ENCODE peak calls at places on chromosomes 13 and 19, in nine cellular contexts. L is immature natural killer cell; N is AG09319; Z is activated gamma-delta T cell treated with Interleukin-2 at 50 U/mL for 16 hours; W is T-helper 1 cell; C is osteocyte; I is tibial artery; E is DMS153; B is stimulated activated CD8-positive, alpha-beta memory T cell treated with anti-CD3 and anti-CD28 coated beads, Interleukin-4, amount 100 ng/mL, for 4 hours. J is an unnamed sample.

GRCh38 chr13:77692746-77693448 is 4.6 kb upstream of the SLAIN1 start:
- DNase-seq in E (no peak), Z (no peak), I (no peak), W (no peak), L (no peak), N (no peak), B (no peak), C (no peak), J (no peak)

GRCh38 chr13:26024558-26024957 is 27.3 kb downstream of the SHISA2 start:
- DNase-seq in Z (no peak), C (no peak), N (no peak), W (no peak), B (no peak), E (no peak), L (no peak), I (no peak), J (no peak)

GRCh38 chr13:25689539-25689938 is 317.8 kb downstream of the ATP8A2 start:
- DNase-seq in W (no peak), I (no peak), Z (no peak), E (no peak), C (no peak), B (no peak), N (no peak), L (no peak), J (no peak)

GRCh38 chr19:53894736-53895135 is 12.7 kb downstream of the PRKCG start:
- DNase-seq in N (no peak), Z (no peak), I (no peak), B (no peak), E (no peak), C (no peak), W (no peak), L (no peak), J (no peak)

GRCh38 chr19:36573948-36574726 is 1.0 kb upstream of the ZNF529 start:
- DNase-seq in N (no peak), I (no peak), C (no peak), W (no peak), L (no peak), Z (no peak), E (no peak), B (no peak), J (no peak)

GRCh38 chr19:45958320-45958719 is 15.3 kb downstream of the NOVA2 start:
- DNase-seq in Z (no peak), L (no peak), E (no peak), W (no peak), B (no peak), I (no peak), C (no peak), N (no peak), J (no peak)

GRCh38 chr13:73828811-73829210 is 305.4 kb downstream of the KLF12 start:
- DNase-seq in Z (no peak), E (no peak), C (no peak), B (no peak), N (no peak), I (no peak), W (no peak), L (no peak), J (no peak)

GRCh38 chr13:98494769-98495168 is 82.1 kb downstream of the STK24 start:
- DNase-seq in B (no peak), E (no peak), N (no peak), I (no peak), W (no peak), L (no peak), Z (no peak), C (no peak), J (no peak)

GRCh38 chr13:112734696-112735547 is 45.1 kb downstream of the ATP11A start:
- DNase-seq in Z (no peak), C (no peak), E (no peak), N (no peak), B (no peak), L (no peak), I (no peak), W (no peak), J (no peak)

GRCh38 chr13:94351292-94352000 is 128.0 kb downstream of the DCT start:
- DNase-seq in E (no peak), L (peak; percentile 5), W (no peak), B (no peak), N (no peak), C (no peak), I (no peak), Z (no peak), J (no peak)

GRCh38 chr13:108922108-108922507 is 292.7 kb downstream of the MYO16 start:
- DNase-seq in E (no peak), B (no peak), I (no peak), N (no peak), Z (no peak), C (no peak), W (no peak), L (no peak), J (no peak)

GRCh38 chr13:111541752-111542529 is 221.5 kb downstream of the TEX29 start:
- DNase-seq in C (no peak), I (peak; percentile 29), W (no peak), L (no peak), E (no peak), Z (no peak), B (no peak), N (no peak), J (no peak)

GRCh38 chr13:48404952-48405351 is 8.0 kb downstream of the LPAR6 start:
- DNase-seq in N (no peak), Z (no peak), B (no peak), I (no peak), E (no peak), W (no peak), C (no peak), L (no peak), J (no peak)

GRCh38 chr13:38563739-38564138 is 123.1 kb upstream of the FREM2 start:
- DNase-seq in N (no peak), C (no peak), I (no peak), Z (no peak), B (no peak), L (no peak), E (no peak), W (no peak), J (no peak)

GRCh38 chr13:29858667-29859066 is 8.2 kb upstream of the UBL3 start:
- DNase-seq in N (no peak), W (no peak), B (no peak), E (no peak), Z (no peak), L (no peak), C (no peak), I (no peak), J (no peak)

GRCh38 chr19:50311723-50312635 is 17.2 kb downstream of the KCNC3 start:
- DNase-seq in L (no peak), Z (no peak), I (no peak), N (no peak), C (no peak), E (peak; percentile 16), B (no peak), W (no peak), J (no peak)

GRCh38 chr13:101424381-101425155 is 8.3 kb upstream of the NALCN start:
- DNase-seq in B (no peak), Z (no peak), C (no peak), E (no peak), W (no peak), I (no peak), N (no peak), L (no peak), J (no peak)

GRCh38 chr19:1018393-1018792 is 2.5 kb downstream of the TMEM259 start:
- DNase-seq in W (no peak), Z (no peak), I (no peak), N (no peak), E (no peak), C (no peak), B (no peak), L (no peak), J (no peak)

GRCh38 chr19:29084266-29084665 is 128.7 kb downstream of the UQCRFS1 start:
- DNase-seq in N (no peak), B (no peak), L (no peak), I (no peak), E (no peak), C (no peak), Z (no peak), W (no peak), J (no peak)

GRCh38 chr19:20077791-20078463 is at the start of gene ZNF90:
- DNase-seq in E (no peak), N (peak; percentile 91), L (peak; percentile 81), W (peak; percentile 77), C (peak; percentile 96), I (peak; percentile 97), B (peak; percentile 71), Z (peak; percentile 82), J (peak; percentile 95)

GRCh38 chr19:51784922-51785690 is 9.9 kb upstream of the FPR3 start:
- DNase-seq in C (no peak), I (peak; percentile 81), Z (no peak), L (no peak), W (no peak), B (peak; percentile 4), N (peak; percentile 23), E (no peak), J (no peak)

GRCh38 chr19:7612282-7613274 is 16.8 kb downstream of the XAB2 start:
- DNase-seq in N (no peak), I (no peak), Z (no peak), C (no peak), B (no peak), E (no peak), W (no peak), L (no peak), J (no peak)

GRCh38 chr19:31127132-31127967 is 221.9 kb downstream of the TSHZ3 start:
- DNase-seq in L (no peak), B (no peak), C (peak; percentile 88), E (no peak), I (no peak), W (no peak), N (peak; percentile 68), Z (no peak), J (no peak)

GRCh38 chr13:21913010-21913409 is 242.1 kb downstream of the FGF9 start:
- DNase-seq in E (peak; percentile 19), L (no peak), I (no peak), W (no peak), Z (no peak), C (no peak), N (no peak), B (no peak), J (no peak)

GRCh38 chr13:75226755-75227435 is 255.1 kb downstream of the TBC1D4 start:
- DNase-seq in B (no peak), E (no peak), W (no peak), C (no peak), Z (no peak), N (peak; percentile 66), L (no peak), I (no peak), J (peak; percentile 50)

GRCh38 chr13:25352806-25353205 is 19.0 kb upstream of the ATP8A2 start:
- DNase-seq in W (no peak), I (no peak), C (no peak), L (no peak), N (no peak), Z (no peak), E (no peak), B (no peak), J (no peak)

GRCh38 chr13:46385946-46386345 is 1.1 kb downstream of the RUBCNL start:
- DNase-seq in C (no peak), W (no peak), N (no peak), I (no peak), L (no peak), B (no peak), E (no peak), Z (no peak), J (no peak)

GRCh38 chr19:8151499-8152035 is 2.2 kb upstream of the FBN3 start:
- DNase-seq in E (no peak), I (no peak), C (no peak), L (no peak), B (no peak), Z (no peak), N (no peak), W (no peak), J (no peak)

GRCh38 chr13:21686761-21687391 is 16.0 kb downstream of the FGF9 start:
- DNase-seq in I (no peak), L (no peak), C (no peak), E (no peak), Z (no peak), B (no peak), W (no peak), N (no peak), J (no peak)

J was measured in GF-D8.